ENCODE peak calls at places on chromosomes 4 and X, in seven cellular contexts. O is RWPE2, I is left lung, G is heart left ventricle, M is neural progenitor cell, E is ovary, F is OCI-LY7. S is an unnamed sample.

GRCh38 chrX:9337056-9337455 is 127.8 kb upstream of the TBL1X start:
- DNase-seq in O (no peak), M (no peak), G (no peak), F (no peak), E (no peak), I (no peak), S (no peak)

GRCh38 chr4:37392540-37393255 is 148.2 kb downstream of the NWD2 start:
- DNase-seq in E (no peak), G (peak; percentile 56), O (no peak), F (no peak), M (peak; percentile 5), I (peak; percentile 57), S (peak; percentile 71)

GRCh38 chr4:100849319-100849718 is 331.5 kb upstream of the EMCN start:
- DNase-seq in O (no peak), E (no peak), I (no peak), M (peak; percentile 22), F (no peak), G (no peak), S (no peak)

GRCh38 chrX:46398874-46399273 is 146.3 kb downstream of the ZNF674 start:
- DNase-seq in I (no peak), G (no peak), E (no peak), M (no peak), O (no peak), F (no peak), S (no peak)

GRCh38 chrX:100979881-100980607 is 10.5 kb downstream of the ARL13A start:
- DNase-seq in M (no peak), I (no peak), E (no peak), O (no peak), G (no peak), F (no peak), S (no peak)

GRCh38 chrX:86133761-86134160 is 14.5 kb upstream of the DACH2 start:
- DNase-seq in O (no peak), I (no peak), E (no peak), F (peak; percentile 20), M (no peak), G (no peak), S (no peak)

GRCh38 chr4:109588176-109588575 is 28.1 kb downstream of the MCUB start:
- DNase-seq in E (no peak), G (no peak), O (no peak), M (no peak), I (no peak), F (no peak), S (no peak)

GRCh38 chr4:187128971-187129370 is 405.3 kb upstream of the FAT1 start:
- DNase-seq in E (no peak), M (no peak), I (no peak), G (no peak), O (no peak), F (no peak), S (no peak)

GRCh38 chr4:176753049-176753448 is 39.7 kb downstream of the VEGFC start:
- DNase-seq in G (no peak), F (no peak), M (peak; percentile 18), E (no peak), O (no peak), I (no peak), S (no peak)

GRCh38 chrX:21972721-21973120 is 32.2 kb downstream of the SMS start:
- DNase-seq in M (no peak), G (no peak), F (no peak), O (peak; percentile 53), E (no peak), I (no peak), S (peak; percentile 67)

GRCh38 chrX:21373637-21374162 is 518 bp upstream of the CNKSR2 start:
- DNase-seq in M (peak; percentile 89), G (peak; percentile 21), F (no peak), E (no peak), O (no peak), I (no peak), S (peak; percentile 59)

GRCh38 chrX:106246511-106246910 is 78.4 kb downstream of the PWWP3B start:
- DNase-seq in G (no peak), F (no peak), E (no peak), O (no peak), M (no peak), I (no peak), S (no peak)

GRCh38 chr4:169131556-169132208 is 121.6 kb upstream of the CBR4 start:
- DNase-seq in F (no peak), O (no peak), G (no peak), I (no peak), E (no peak), M (no peak), S (no peak)

GRCh38 chr4:112840061-112840460 is 203.1 kb downstream of the LARP7 start:
- DNase-seq in O (no peak), E (no peak), M (no peak), F (no peak), G (no peak), I (no peak), S (no peak)

GRCh38 chrX:54042609-54043010 is 1.7 kb downstream of the PHF8 start:
- DNase-seq in M (peak; percentile 81), O (no peak), I (peak; percentile 43), G (peak; percentile 35), E (peak; percentile 60), F (peak; percentile 72), S (peak; percentile 78)

GRCh38 chr4:76977731-76978350 is 28.3 kb downstream of the SEPTIN11 start:
- DNase-seq in I (no peak), E (no peak), G (no peak), M (no peak), O (no peak), F (no peak), S (no peak)

GRCh38 chr4:138050601-138051000 is 191.5 kb downstream of the SLC7A11 start:
- DNase-seq in O (no peak), M (peak; percentile 83), F (no peak), G (no peak), I (no peak), E (no peak), S (no peak)

GRCh38 chrX:17295788-17296187 is 79.2 kb upstream of the NHS start:
- DNase-seq in O (no peak), E (no peak), I (no peak), G (no peak), M (no peak), F (no peak), S (no peak)

GRCh38 chr4:168877779-168878491 is 132.1 kb downstream of the CBR4 start:
- DNase-seq in F (no peak), G (peak; percentile 64), O (peak; percentile 54), I (peak; percentile 65), M (peak; percentile 78), E (no peak), S (peak; percentile 88)

GRCh38 chr4:58776627-58777026 is 1666.4 kb upstream of the IGFBP7 start:
- DNase-seq in E (no peak), I (no peak), F (no peak), M (no peak), G (no peak), O (no peak), S (no peak)

GRCh38 chr4:183256756-183257385 is 63.2 kb downstream of the CLDN22 start:
- DNase-seq in M (peak; percentile 76), I (no peak), O (no peak), G (peak; percentile 41), E (peak; percentile 66), F (peak; percentile 35), S (peak; percentile 71)

GRCh38 chr4:83569967-83570366 is 34.1 kb downstream of the GPAT3 start:
- DNase-seq in O (peak; percentile 59), F (peak; percentile 36), I (no peak), M (no peak), E (no peak), G (no peak), S (no peak)

GRCh38 chr4:170248576-170248975 is 158.8 kb upstream of the AADAT start:
- DNase-seq in I (no peak), E (no peak), F (no peak), O (no peak), M (no peak), G (no peak), S (no peak)

GRCh38 chr4:103400405-103400804 is 202.3 kb upstream of the CENPE start:
- DNase-seq in G (no peak), E (no peak), M (no peak), I (no peak), O (no peak), F (no peak), S (no peak)

GRCh38 chr4:68344049-68344448 is 5.8 kb downstream of the YTHDC1 start:
- DNase-seq in I (no peak), F (no peak), E (no peak), O (no peak), M (no peak), G (no peak), S (no peak)

GRCh38 chr4:133866328-133866699 is 335.3 kb downstream of the PABPC4L start:
- DNase-seq in E (no peak), G (no peak), I (peak; percentile 36), F (no peak), M (no peak), O (no peak), S (no peak)

GRCh38 chrX:32533848-32534247 is 677.5 kb downstream of the DMD start:
- DNase-seq in E (no peak), M (no peak), I (no peak), F (no peak), G (no peak), O (no peak), S (no peak)

GRCh38 chrX:32538554-32538953 is 672.8 kb downstream of the DMD start:
- DNase-seq in E (no peak), O (no peak), I (no peak), G (no peak), F (no peak), M (no peak), S (no peak)
- H3K4me3 ChIP-seq in E (no peak overlapping the region), O (no peak overlapping the region), I (no peak overlapping the region), G (no peak overlapping the region), F (no peak overlapping the region), M (no peak overlapping the region), S (no peak overlapping the region)

GRCh38 chr4:8639021-8639420 is 46.5 kb downstream of the CPZ start:
- DNase-seq in O (peak; percentile 19), M (no peak), F (no peak), G (no peak), I (no peak), E (no peak), S (peak; percentile 38)
- H3K4me1 ChIP-seq in O (no peaks in the 10 kb centered on the region), M (peaks cover 2% of the 10 kb centered on the region), F (no peaks in the 10 kb centered on the region), G (no peaks in the 10 kb centered on the region), I (no peaks in the 10 kb centered on the region), E (no peaks in the 10 kb centered on the region), S (no peaks in the 10 kb centered on the region)

DNA sequence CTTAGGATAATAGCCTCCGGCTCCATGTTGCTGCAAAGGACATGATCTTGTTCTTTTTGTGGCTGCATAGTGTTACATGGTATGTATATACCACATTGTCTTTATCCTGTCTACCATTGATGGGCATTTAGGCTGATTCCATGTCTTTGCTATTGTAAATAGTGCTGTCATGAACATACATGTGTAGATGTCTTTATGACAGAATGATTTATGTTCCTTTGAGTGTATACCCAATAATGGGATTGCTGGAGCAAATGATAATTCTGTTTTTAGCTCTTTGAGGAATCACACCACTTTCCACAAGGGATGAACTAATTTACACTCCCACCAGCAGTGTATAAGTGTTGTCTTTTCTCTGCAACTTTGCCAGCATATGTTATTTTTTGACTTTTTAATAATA is 4.6 kb downstream of the RAB33B start:
- DNase-seq in F (no peak), M (no peak), G (no peak), I (no peak), O (no peak), E (no peak), S (no peak)
- H3K4me3 ChIP-seq in F (no peak overlapping the region), M (no peak overlapping the region), G (no peak overlapping the region), I (no peak overlapping the region), O (no peak overlapping the region), E (no peak overlapping the region), S (no peak overlapping the region)

DNA sequence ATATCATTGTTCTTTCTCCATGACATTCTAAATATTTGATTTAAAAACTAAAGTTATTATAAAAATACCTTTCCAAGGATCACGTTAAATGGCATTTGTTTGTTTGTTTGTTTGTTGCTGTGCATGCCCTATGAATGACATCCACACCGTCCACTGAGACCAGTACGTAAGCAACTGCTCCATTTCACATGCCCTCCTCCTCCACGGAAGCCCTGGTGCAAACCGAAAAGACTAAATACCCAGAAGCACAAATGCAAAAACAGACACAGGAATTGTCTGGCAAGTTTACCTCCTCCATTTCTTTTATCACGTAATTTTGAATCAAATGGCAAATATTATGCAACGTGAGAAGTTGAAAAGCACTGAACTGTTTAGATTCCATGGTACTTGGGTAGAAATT is 23.6 kb downstream of the IRF2 start:
- DNase-seq in I (no peak), G (no peak), O (no peak), E (no peak), M (no peak), F (no peak), S (no peak)
- H3K4me1 ChIP-seq in I (peaks cover 28% of the 10 kb centered on the region), G (peaks cover 89% of the 10 kb centered on the region), O (peaks cover 30% of the 10 kb centered on the region), E (peaks cover 21% of the 10 kb centered on the region), M (peaks cover 34% of the 10 kb centered on the region), F (peaks cover 41% of the 10 kb centered on the region), S (peaks cover 5% of the 10 kb centered on the region)